ENCODE peak calls at places on chromosomes 11 and 22, in six cellular contexts. K is GM12891, S is SK-N-MC, X is transverse colon, W is SK-N-SH, M is endothelial cell of umbilical vein. Z is an unnamed sample.
A peak's percentile ranks its signal among the peaks of the same experiment; 100 is the strongest.

GRCh38 chr22:19892249-19892879 is 37.7 kb upstream of the GNB1L start:
- DNase-seq in K (peak; percentile 68), S (no peak), X (no peak), W (peak; percentile 79), M (peak; percentile 79), Z (peak; percentile 41)

GRCh38 chr11:118415739-118416068 is 14.3 kb downstream of the ATP5MG start:
- DNase-seq in K (no peak), S (no peak), X (peak; percentile 40), W (peak; percentile 68), M (peak; percentile 82), Z (no peak)

GRCh38 chr11:78022397-78023396 is at the start of gene KCTD14:
- DNase-seq in K (no peak), S (no peak), X (peak; percentile 69), W (peak; percentile 14), M (no peak), Z (no peak)

GRCh38 chr11:46322759-46323158 is 24.5 kb upstream of the DGKZ start:
- DNase-seq in K (no peak), S (no peak), X (no peak), W (no peak), M (no peak), Z (no peak)

GRCh38 chr22:19527861-19528417 is 3.7 kb upstream of the CLDN5 start:
- DNase-seq in K (no peak), S (no peak), X (no peak), W (no peak), M (no peak), Z (no peak)

GRCh38 chr22:46054091-46054877 is 77.3 kb upstream of the WNT7B start:
- DNase-seq in K (no peak), S (no peak), X (peak; percentile 70), W (peak; percentile 88), M (peak; percentile 55), Z (peak; percentile 55)

GRCh38 chr22:37726240-37726887 is 29.5 kb downstream of the TRIOBP start:
- DNase-seq in K (peak; percentile 53), S (no peak), X (no peak), W (no peak), M (no peak), Z (no peak)

GRCh38 chr22:27137809-27138400 is 480.5 kb downstream of the MIAT start:
- DNase-seq in K (no peak), S (no peak), X (no peak), W (peak; percentile 55), M (no peak), Z (no peak)

GRCh38 chr22:37329239-37330140 is 47.2 kb downstream of the CYTH4 start:
- DNase-seq in K (no peak), S (no peak), X (no peak), W (no peak), M (no peak), Z (no peak)

GRCh38 chr11:27242591-27242990 is 120.4 kb downstream of the CCDC34 start:
- DNase-seq in K (no peak), S (no peak), X (no peak), W (no peak), M (no peak), Z (no peak)

GRCh38 chr11:45890886-45891550 is 5.6 kb downstream of the MAPK8IP1 start:
- DNase-seq in K (no peak), S (no peak), X (no peak), W (peak; percentile 12), M (no peak), Z (no peak)

GRCh38 chr11:100942016-100942415 is 187.6 kb downstream of the PGR start:
- DNase-seq in K (no peak), S (no peak), X (peak; percentile 11), W (no peak), M (no peak), Z (no peak)

GRCh38 chr11:18172686-18173085 is at the start of gene MRGPRX4:
- DNase-seq in K (no peak), S (no peak), X (no peak), W (no peak), M (no peak), Z (no peak)

GRCh38 chr22:33526434-33527107 is 393.7 kb downstream of the LARGE1 start:
- DNase-seq in K (no peak), S (no peak), X (no peak), W (no peak), M (no peak), Z (no peak)

GRCh38 chr11:33507967-33508366 is 192.7 kb downstream of the C11orf91 start:
- DNase-seq in K (no peak), S (peak; percentile 3), X (no peak), W (no peak), M (no peak), Z (no peak)

GRCh38 chr11:93849751-93850584 is 450 bp downstream of the VSTM5 start:
- DNase-seq in K (no peak), S (no peak), X (peak; percentile 65), W (peak; percentile 83), M (peak; percentile 6), Z (no peak)

GRCh38 chr22:25186140-25186539 is 13.5 kb upstream of the CRYBB3 start:
- DNase-seq in K (no peak), S (no peak), X (no peak), W (no peak), M (no peak), Z (no peak)

GRCh38 chr11:2391663-2391975 is 8.9 kb upstream of the TSSC4 start:
- DNase-seq in K (no peak), S (no peak), X (no peak), W (no peak), M (no peak), Z (no peak)

GRCh38 chr11:2390871-2391662 is 9.5 kb upstream of the TSSC4 start:
- DNase-seq in K (no peak), S (no peak), X (peak; percentile 61), W (no peak), M (no peak), Z (no peak)

GRCh38 chr11:2389344-2390026 is 11.1 kb upstream of the TSSC4 start:
- DNase-seq in K (no peak), S (no peak), X (no peak), W (no peak), M (no peak), Z (no peak)

GRCh38 chr11:2388431-2389024 is 11.4 kb downstream of the CD81 start:
- DNase-seq in K (no peak), S (no peak), X (no peak), W (no peak), M (no peak), Z (no peak)

DNA sequence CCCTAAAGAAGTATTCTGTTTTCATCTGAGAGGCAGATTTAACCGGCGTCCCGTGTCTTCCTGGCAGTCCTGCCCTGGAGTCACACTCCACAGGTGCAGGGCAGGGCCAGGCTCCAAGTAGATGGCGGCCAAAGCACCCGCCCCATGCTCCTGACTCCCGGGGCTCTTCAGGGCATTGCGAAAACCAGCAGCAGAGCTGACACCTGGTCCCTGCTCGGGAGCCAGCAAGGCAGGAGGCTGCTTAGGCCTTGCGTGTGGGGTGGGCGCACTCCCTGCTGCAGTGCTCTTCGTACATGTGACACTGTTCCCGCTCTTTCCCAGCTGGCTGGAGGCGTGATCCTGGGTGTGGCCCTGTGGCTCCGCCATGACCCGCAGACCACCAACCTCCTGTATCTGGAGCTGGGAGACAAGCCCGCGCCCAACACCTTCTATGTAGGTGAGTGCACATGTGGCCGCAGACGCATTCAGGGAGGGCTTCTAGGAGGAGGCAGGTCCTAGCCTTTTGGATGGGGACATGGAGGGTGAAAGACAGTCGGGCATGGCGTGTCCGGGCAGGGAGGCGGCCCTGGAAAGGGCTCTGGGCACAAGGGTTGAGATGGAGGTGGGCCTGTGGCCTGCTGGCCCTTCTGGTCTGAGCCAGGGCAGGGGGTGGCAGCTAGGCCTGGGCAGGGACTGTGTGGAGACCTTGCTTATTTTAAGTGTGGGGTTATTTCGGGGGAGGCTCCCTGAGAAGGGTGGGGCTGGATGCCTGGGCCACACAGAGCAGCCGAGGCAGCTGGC is 10.3 kb upstream of the TSSC4 start:
- DNase-seq in K (no peak), S (no peak), X (no peak), W (no peak), M (no peak), Z (no peak)
- TF ChIP-seq POLR2AphosphoS5 in K (no peak), S (no peak), X (no peak), W (no peak), M (no peak), Z (peak; percentile 58)

GRCh38 chr11:110856993-110857812 is 145.0 kb upstream of the ARHGAP20 start:
- DNase-seq in K (no peak), S (no peak), X (no peak), W (no peak), M (peak; percentile 26), Z (no peak)

GRCh38 chr11:110859998-110860397 is 147.8 kb upstream of the ARHGAP20 start:
- DNase-seq in K (no peak), S (no peak), X (peak; percentile 81), W (no peak), M (no peak), Z (no peak)

GRCh38 chr11:110857885-110858555 is 145.8 kb upstream of the ARHGAP20 start:
- DNase-seq in K (no peak), S (no peak), X (peak; percentile 39), W (no peak), M (peak; percentile 53), Z (no peak)

GRCh38 chr11:110858556-110858921 is 146.3 kb upstream of the ARHGAP20 start:
- DNase-seq in K (no peak), S (no peak), X (peak; percentile 30), W (no peak), M (no peak), Z (no peak)

DNA sequence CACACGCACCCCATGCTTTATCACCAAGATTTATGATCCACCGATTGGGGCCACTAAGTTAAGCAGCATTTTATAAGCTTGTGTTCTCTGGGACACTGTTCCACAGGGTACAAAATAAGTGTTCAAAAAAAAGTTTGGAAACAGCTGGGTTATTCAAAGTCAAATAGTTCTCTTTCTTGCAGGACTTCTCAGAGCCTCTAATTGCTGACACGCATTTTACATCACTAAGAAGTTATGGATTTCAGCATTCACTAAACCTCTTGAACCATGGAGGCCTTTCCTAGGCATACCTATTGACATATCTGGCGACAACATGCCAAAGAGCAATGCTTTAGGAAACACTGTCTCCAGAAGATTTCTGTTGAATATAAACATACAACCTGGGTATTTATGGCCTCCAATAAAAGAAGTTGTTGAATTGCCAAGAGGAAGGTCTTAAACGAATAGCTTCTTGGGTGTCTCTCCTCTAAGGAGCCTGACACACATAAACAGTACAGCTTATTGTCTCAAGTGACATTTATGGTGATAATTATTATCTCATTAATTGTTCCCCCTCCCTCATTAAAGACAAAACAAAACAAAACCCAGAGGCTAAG is 147.1 kb upstream of the ARHGAP20 start:
- DNase-seq in K (no peak), S (no peak), X (no peak), W (no peak), M (no peak), Z (no peak)
- TF ChIP-seq POLR2AphosphoS5 in K (no peak), S (no peak), X (no peak), W (no peak), M (no peak), Z (no peak)

GRCh38 chr22:31286360-31287255 is 5.7 kb downstream of the PIK3IP1 start:
- DNase-seq in K (no peak), S (no peak), X (peak; percentile 56), W (no peak), M (no peak), Z (no peak)
- TF ChIP-seq POLR2AphosphoS5 in K (no peak), S (no peak), X (peak; percentile 66), W (no peak), M (no peak), Z (no peak)

GRCh38 chr11:122439911-122440782 is 215.4 kb upstream of the UBASH3B start:
- DNase-seq in K (no peak), S (no peak), X (no peak), W (peak; percentile 48), M (peak; percentile 10), Z (no peak)
- TF ChIP-seq POLR2AphosphoS5 in K (no peak), S (no peak), X (no peak), W (no peak), M (no peak), Z (no peak)